ENCODE peak calls at places on chromosomes 1 and 21, in seven cellular contexts. C is neuronal stem cell, S is H9, P is K562, Z is colonic mucosa, T is GM23248, F is fibroblast of lung. U is an unnamed sample.

GRCh38 chr21:16376673-16377072 is 646.9 kb downstream of the USP25 start:
- DNase-seq in C (no peak), S (no peak), P (no peak), Z (no peak), T (no peak), F (no peak), U (no peak)

GRCh38 chr1:86914998-86915736 is 732 bp downstream of the HS2ST1 start:
- DNase-seq in C (peak), S (peak), P (no peak), Z (peak), T (peak), F (peak), U (peak)

GRCh38 chr1:103489881-103490280 is 35.6 kb upstream of the RNPC3 start:
- DNase-seq in C (no peak), S (no peak), P (no peak), Z (no peak), T (peak), F (peak), U (peak)

GRCh38 chr1:66176828-66177227 is 357.1 kb upstream of the SGIP1 start:
- DNase-seq in C (no peak), S (no peak), P (no peak), Z (no peak), T (no peak), F (no peak), U (no peak)

GRCh38 chr1:186474208-186474607 is 13.3 kb upstream of the PDC start:
- DNase-seq in C (no peak), S (no peak), P (no peak), Z (no peak), T (no peak), F (peak), U (no peak)

GRCh38 chr1:205450448-205450847 is 5.4 kb downstream of the BLACAT1 start:
- DNase-seq in C (no peak), S (peak), P (peak), Z (no peak), T (no peak), F (no peak), U (no peak)

GRCh38 chr1:186620951-186621350 is 59.3 kb downstream of the PTGS2 start:
- DNase-seq in C (no peak), S (no peak), P (no peak), Z (no peak), T (peak), F (peak), U (peak)

GRCh38 chr1:2859881-2860430 is 58.5 kb upstream of the TTC34 start:
- DNase-seq in C (no peak), S (no peak), P (no peak), Z (no peak), T (no peak), F (no peak), U (no peak)

DNA sequence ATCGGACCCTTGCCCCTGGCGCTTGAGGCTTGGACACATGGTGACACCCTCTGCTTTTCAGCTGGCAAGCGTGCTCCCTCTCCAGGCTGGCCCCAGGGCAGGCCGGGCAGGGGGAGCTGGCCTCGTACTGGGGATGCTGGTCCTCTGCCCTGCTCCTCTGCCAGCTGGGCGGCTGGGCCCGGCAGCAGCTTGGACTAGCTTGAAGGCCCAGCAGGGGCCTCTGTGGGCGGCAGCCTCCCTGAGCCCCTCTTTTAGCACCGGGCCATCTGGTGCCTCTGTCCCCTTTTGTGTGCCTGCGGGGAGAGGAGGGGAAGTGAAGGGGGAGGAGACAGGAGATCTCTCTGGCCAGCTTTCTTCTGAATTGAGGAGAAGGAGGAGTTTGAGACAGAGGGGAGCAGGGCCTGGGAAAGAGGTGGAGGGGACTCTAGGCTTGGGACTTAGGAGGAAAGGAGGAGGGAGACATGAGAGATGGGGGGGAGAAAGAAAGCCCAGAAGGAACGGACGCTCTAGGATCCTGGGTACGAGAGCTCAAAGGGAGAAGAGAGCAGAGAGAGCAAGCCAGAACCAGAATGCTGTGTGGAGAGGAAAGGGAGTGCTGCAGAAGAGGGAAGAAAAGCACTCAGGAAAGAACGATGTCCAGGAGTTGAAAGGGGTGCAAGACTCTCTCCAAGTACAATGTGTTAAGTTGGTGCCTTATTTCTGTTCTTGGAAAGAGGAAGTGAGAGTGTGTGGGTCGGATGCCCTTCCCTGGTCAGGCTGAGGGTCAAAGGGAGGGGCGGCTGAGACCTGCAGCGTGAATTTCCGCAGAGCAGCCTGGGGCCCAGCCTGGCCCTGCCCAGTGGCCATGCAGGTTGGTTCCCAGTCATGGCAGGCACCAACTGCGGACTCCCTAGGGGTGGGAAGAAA is 40.3 kb downstream of the IER5 start:
- DNase-seq in C (peak), S (peak), P (peak), Z (no peak), T (no peak), F (no peak), U (no peak)
- H3K9ac ChIP-seq in C (peak), S (no peak), P (peak), Z (peak), T (no peak), F (no peak), U (no peak)

GRCh38 chr1:30746212-30747027 is 11.2 kb downstream of the LAPTM5 start:
- DNase-seq in C (no peak), S (no peak), P (no peak), Z (peak), T (no peak), F (no peak), U (no peak)

GRCh38 chr1:30745156-30745833 is 12.3 kb downstream of the LAPTM5 start:
- DNase-seq in C (no peak), S (no peak), P (no peak), Z (no peak), T (no peak), F (no peak), U (no peak)

GRCh38 chr1:30744060-30744756 is 13.4 kb downstream of the LAPTM5 start:
- DNase-seq in C (no peak), S (no peak), P (no peak), Z (no peak), T (peak), F (no peak), U (no peak)

GRCh38 chr1:30747028-30748008 is 10.3 kb downstream of the LAPTM5 start:
- DNase-seq in C (no peak), S (no peak), P (no peak), Z (no peak), T (no peak), F (no peak), U (no peak)

DNA sequence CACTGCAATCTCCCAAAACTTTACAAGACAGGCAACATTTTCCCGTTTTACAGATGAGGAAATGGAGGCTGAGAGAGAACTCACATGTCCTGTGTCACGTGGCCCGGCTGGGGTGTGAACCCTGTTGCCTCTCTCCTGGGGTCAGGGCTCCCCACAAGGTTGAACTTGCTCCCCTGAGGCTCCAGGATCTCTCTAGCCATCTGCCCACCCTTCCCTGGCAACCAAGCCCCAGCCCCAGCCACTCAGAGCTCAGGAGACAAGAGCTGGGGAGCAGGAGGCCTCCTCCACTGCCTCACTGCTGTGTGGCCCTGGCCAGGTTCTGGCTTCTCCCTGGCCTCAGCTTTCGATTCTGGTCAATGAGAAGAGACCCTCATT is 11.8 kb downstream of the LAPTM5 start:
- DNase-seq in C (no peak), S (no peak), P (no peak), Z (no peak), T (no peak), F (no peak), U (no peak)
- H3K9ac ChIP-seq in C (no peak), S (no peak), P (peak), Z (no peak), T (no peak), F (no peak), U (no peak)

DNA sequence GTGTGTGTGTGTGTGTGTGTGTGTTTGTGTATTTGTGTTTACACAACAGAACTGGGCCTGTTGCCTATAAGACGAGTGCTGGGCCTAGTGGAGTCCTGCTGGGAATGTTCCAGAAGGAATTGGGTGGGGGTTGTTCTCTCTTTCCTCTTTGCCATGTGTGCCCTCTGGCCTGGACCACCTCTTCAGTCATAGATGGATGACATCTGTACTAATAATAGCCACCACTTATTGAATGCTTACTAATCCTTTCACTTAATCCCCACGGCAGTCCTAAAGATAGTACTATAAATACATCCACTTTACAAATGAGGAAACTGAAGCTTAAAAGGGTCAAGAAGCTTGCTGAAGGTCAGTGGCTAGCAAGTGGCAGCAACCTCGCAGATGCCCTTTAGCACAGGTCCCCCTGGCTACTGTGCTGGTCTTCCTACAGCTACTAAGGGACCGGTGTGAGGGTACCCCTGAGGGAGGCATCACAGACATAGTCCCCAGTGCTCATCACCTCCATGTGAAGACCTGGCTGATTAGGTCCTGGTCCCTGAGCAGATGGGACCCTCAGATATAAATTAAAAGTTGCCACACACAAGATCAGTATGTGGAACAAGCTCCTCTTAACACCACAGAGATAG is 55.2 kb upstream of the KIF1B start:
- DNase-seq in C (no peak), S (no peak), P (no peak), Z (no peak), T (no peak), F (no peak), U (no peak)
- H3K9ac ChIP-seq in C (no peak), S (no peak), P (no peak), Z (no peak), T (no peak), F (no peak), U (no peak)

GRCh38 chr1:31818204-31818603 is 2.4 kb upstream of the SPOCD1 start:
- DNase-seq in C (no peak), S (no peak), P (no peak), Z (no peak), T (no peak), F (no peak), U (no peak)

GRCh38 chr1:31814631-31815306 is 1.1 kb downstream of the SPOCD1 start:
- DNase-seq in C (no peak), S (no peak), P (no peak), Z (no peak), T (no peak), F (no peak), U (no peak)

GRCh38 chr1:31814041-31814511 is 1.7 kb downstream of the SPOCD1 start:
- DNase-seq in C (no peak), S (no peak), P (no peak), Z (no peak), T (no peak), F (no peak), U (no peak)

GRCh38 chr1:31815307-31815645 is 546 bp downstream of the SPOCD1 start:
- DNase-seq in C (no peak), S (no peak), P (no peak), Z (no peak), T (no peak), F (no peak), U (no peak)

GRCh38 chr1:31815752-31816484 is at the start of gene SPOCD1:
- DNase-seq in C (peak), S (peak), P (peak), Z (peak), T (peak), F (peak), U (peak)
- H3K9ac ChIP-seq in C (no peak), S (peak), P (peak), Z (no peak), T (peak), F (no peak), U (peak)

U was measured in adipocyte.